ENCODE peak calls at places on chromosomes 11 and 22, in eight cellular contexts. O, F, N, T, D, M, Q and C are unnamed samples.
A peak's percentile ranks its signal among the peaks of the same experiment; 100 is the strongest.

GRCh38 chr11:39221739-39222138 is 2237.7 kb downstream of the LRRC4C start:
- DNase-seq in O (no peak), N (no peak), M (no peak), D (no peak), Q (peak; percentile 79), T (no peak), F (no peak), C (no peak)

GRCh38 chr11:118918128-118918685 is 7.5 kb downstream of the BCL9L start:
- DNase-seq in Q (peak; percentile 65), N (peak; percentile 89), T (peak; percentile 71), F (peak; percentile 94), O (no peak), M (peak; percentile 89), D (no peak), C (peak; percentile 83)

GRCh38 chr22:25777870-25778269 is 35.9 kb downstream of the MYO18B start:
- DNase-seq in F (peak; percentile 67), Q (peak; percentile 66), T (peak; percentile 45), O (no peak), N (peak; percentile 36), M (peak; percentile 55), D (peak; percentile 44), C (peak; percentile 50)

GRCh38 chr11:59429924-59430516 is 3.8 kb upstream of the OR5A2 start:
- DNase-seq in D (peak; percentile 56), F (peak; percentile 48), T (peak; percentile 79), O (peak; percentile 48), N (peak; percentile 22), Q (peak; percentile 79), M (peak; percentile 72), C (peak; percentile 48)

GRCh38 chr11:107783121-107783520 is 71.3 kb upstream of the SLN start:
- DNase-seq in N (peak; percentile 65), F (peak; percentile 14), D (no peak), T (no peak), O (no peak), M (no peak), Q (no peak), C (no peak)

GRCh38 chr11:120334894-120335462 is 1.2 kb upstream of the ARHGEF12 start:
- DNase-seq in F (peak; percentile 84), M (peak; percentile 88), O (peak; percentile 67), T (peak; percentile 71), N (peak; percentile 87), D (no peak), Q (peak; percentile 91), C (peak; percentile 66)

GRCh38 chr11:118144869-118145268 is 7.8 kb downstream of the SCN4B start:
- DNase-seq in N (no peak), M (no peak), Q (no peak), O (no peak), F (no peak), D (no peak), T (no peak), C (no peak)

GRCh38 chr11:28628412-28628811 is 520.2 kb downstream of the METTL15 start:
- DNase-seq in T (peak; percentile 76), F (no peak), D (no peak), O (no peak), M (no peak), N (no peak), Q (no peak), C (no peak)

GRCh38 chr11:118210323-118210722 is 14.5 kb downstream of the JAML start:
- DNase-seq in N (no peak), D (no peak), M (no peak), O (no peak), F (no peak), Q (no peak), T (no peak), C (no peak)

GRCh38 chr11:29300441-29300840 is 716.4 kb downstream of the KCNA4 start:
- DNase-seq in O (no peak), N (peak; percentile 97), F (peak; percentile 72), T (no peak), Q (no peak), M (no peak), D (no peak), C (peak; percentile 67)

GRCh38 chr11:66428933-66429332 is 8.1 kb downstream of the NPAS4 start:
- DNase-seq in M (no peak), D (no peak), N (no peak), T (no peak), Q (no peak), F (no peak), O (no peak), C (no peak)

DNA sequence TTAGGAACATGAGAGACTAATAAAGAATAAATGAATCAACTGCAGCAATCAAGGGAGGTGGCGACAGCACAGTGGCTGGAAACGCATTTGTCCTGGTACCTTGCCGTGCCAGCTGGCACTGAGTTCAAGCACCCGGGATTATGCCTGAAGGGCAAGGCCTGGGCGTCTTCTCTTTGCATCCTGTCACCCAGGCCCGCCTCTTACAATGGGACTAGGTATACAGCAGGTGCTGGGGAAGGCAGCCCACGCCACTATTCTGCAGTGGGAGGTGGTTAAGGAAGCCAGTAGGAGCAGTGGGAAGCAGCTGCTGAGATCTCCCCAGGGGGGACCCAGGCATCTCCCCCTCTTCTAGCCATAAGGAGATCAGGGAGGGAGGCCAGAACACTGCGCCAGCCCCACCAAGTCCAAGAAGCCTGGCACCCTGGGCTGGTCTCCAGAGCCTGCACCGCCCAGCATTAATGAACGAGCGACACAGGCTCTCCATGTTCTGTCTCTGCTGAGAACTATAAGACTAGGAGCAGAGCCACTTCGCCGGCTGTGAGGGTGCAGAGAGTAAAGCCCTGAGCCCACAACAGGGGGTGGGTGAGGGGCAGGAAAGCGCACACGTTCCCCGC is 15.4 kb upstream of the BAIAP2L2 start:
- DNase-seq in Q (no peak), M (no peak), F (no peak), N (no peak), T (no peak), O (no peak), D (no peak), C (no peak)
- H3K4me1 ChIP-seq in Q (no peaks in the 10 kb centered on the region), M (no peaks in the 10 kb centered on the region), F (no peaks in the 10 kb centered on the region), N (no peaks in the 10 kb centered on the region), T (no peaks in the 10 kb centered on the region), O (no peaks in the 10 kb centered on the region), D (peaks cover 10% of the 10 kb centered on the region), C (peaks cover 22% of the 10 kb centered on the region)

DNA sequence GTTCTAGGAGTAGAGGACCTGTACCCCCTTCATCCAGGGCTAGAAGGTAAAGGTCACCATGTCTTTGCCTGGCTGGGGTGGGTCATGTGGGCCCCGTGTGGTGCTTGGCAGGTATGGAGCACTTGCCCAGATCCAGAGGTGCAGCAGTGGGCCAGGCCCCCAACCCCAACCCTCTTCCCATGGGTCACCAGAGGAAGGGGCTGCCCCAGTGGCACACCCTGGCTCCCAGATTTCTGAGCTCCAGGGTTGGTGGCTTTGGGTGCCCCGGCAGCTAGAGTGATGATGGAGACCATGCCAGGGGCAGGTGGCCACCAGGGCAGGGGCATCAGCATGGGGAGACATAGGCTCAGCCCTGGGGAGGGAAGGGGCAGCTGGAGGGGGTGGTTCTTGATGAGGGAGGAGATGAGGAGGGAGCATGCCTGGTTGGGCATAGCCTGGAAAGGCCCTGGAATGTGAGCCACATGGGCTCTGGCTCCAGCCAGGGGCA is 2.3 kb upstream of the GP1BB start:
- DNase-seq in D (no peak), N (no peak), O (no peak), M (no peak), T (no peak), F (no peak), Q (no peak), C (no peak)
- TF ChIP-seq EZH2 in D (no peak), N (no peak), O (no peak), M (no peak), T (no peak), F (no peak), Q (no peak), C (no peak)

GRCh38 chr11:75090778-75091177 is 5.9 kb downstream of the OR2AT4 start:
- DNase-seq in N (no peak), M (no peak), F (no peak), O (no peak), T (no peak), Q (no peak), D (no peak), C (no peak)

GRCh38 chr11:75084883-75085282 is 11.8 kb downstream of the OR2AT4 start:
- DNase-seq in F (no peak), D (no peak), N (no peak), T (no peak), Q (no peak), M (no peak), O (no peak), C (no peak)

GRCh38 chr11:75083217-75083605 is 13.5 kb downstream of the OR2AT4 start:
- DNase-seq in D (no peak), Q (no peak), T (no peak), N (no peak), M (no peak), O (no peak), F (no peak), C (no peak)

GRCh38 chr11:75082601-75083216 is 14.0 kb downstream of the OR2AT4 start:
- DNase-seq in M (no peak), Q (no peak), D (no peak), T (no peak), N (no peak), F (no peak), O (no peak), C (no peak)

GRCh38 chr11:75087319-75088055 is 9.2 kb downstream of the OR2AT4 start:
- DNase-seq in M (no peak), F (no peak), T (no peak), Q (no peak), D (no peak), O (no peak), N (no peak), C (no peak)
- H3K27me3 ChIP-seq in M (peaks cover 3% of the 10 kb centered on the region), F (peaks cover 54% of the 10 kb centered on the region), T (no peaks in the 10 kb centered on the region), Q (peaks cover 6% of the 10 kb centered on the region), D (no peaks in the 10 kb centered on the region), O (no peaks in the 10 kb centered on the region), N (peaks cover 12% of the 10 kb centered on the region), C (peaks cover 3% of the 10 kb centered on the region)

GRCh38 chr22:16912281-16912680 is 87.1 kb upstream of the XKR3 start:
- DNase-seq in Q (no peak), N (no peak), T (no peak), D (no peak), F (no peak), O (no peak), M (no peak), C (no peak)

GRCh38 chr22:16915711-16916110 is 90.5 kb upstream of the XKR3 start:
- DNase-seq in D (no peak), N (no peak), T (no peak), Q (no peak), F (peak; percentile 73), O (no peak), M (no peak), C (peak; percentile 60)

GRCh38 chr22:16917144-16918003 is 90.6 kb downstream of the GAB4 start:
- DNase-seq in O (peak; percentile 89), N (peak; percentile 7), Q (peak; percentile 78), T (peak; percentile 87), M (peak; percentile 77), D (peak; percentile 65), F (peak; percentile 68), C (peak; percentile 31)

DNA sequence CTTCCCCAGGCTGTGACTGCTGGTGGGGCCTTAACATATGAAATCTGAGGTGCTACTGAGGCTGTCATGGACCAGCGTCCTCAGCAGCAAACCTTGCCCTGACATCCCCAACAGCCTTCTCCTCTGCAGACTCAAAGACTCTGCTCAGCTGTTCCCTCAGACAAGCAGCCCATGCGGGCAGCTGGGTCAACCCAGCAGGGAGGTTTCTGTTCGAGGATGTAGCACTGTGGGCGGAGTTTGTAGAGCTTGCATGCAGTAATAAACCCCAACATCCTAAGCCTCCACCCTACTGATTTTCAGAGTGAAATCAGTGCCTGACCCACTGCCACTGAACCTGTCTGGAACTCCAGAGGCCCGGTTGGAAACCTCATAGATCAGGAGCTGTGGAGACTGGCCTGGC is 88.8 kb upstream of the XKR3 start:
- DNase-seq in N (no peak), M (no peak), F (no peak), O (no peak), D (no peak), Q (no peak), T (no peak), C (no peak)
- H3K4me1 ChIP-seq in N (no peaks in the 10 kb centered on the region), M (no peaks in the 10 kb centered on the region), F (peaks cover 20% of the 10 kb centered on the region), O (no peaks in the 10 kb centered on the region), D (peaks cover 6% of the 10 kb centered on the region), Q (no peaks in the 10 kb centered on the region), T (no peaks in the 10 kb centered on the region), C (no peaks in the 10 kb centered on the region)